ENCODE peak calls at places on chromosome 16, in five cellular contexts. S is endothelial cell; F is stimulated activated CD8-positive, alpha-beta memory T cell treated with anti-CD3 and anti-CD28 coated beads, Interleukin-4, amount 100 ng/mL, for 1 hour; H is cardiac fibroblast; W is AG20443. U is an unnamed sample.
A peak's percentile ranks its signal among the peaks of the same experiment; 100 is the strongest.

GRCh38 chr16:4376126-4376819 is 4.6 kb downstream of the VASN start:
- DNase-seq in F (no peak), H (peak; percentile 93), W (peak; percentile 87), S (no peak), U (no peak)

GRCh38 chr16:2337431-2338296 is 2.9 kb downstream of the ABCA3 start:
- DNase-seq in S (no peak), F (no peak), H (no peak), W (no peak), U (no peak)

GRCh38 chr16:89190150-89190958 is 10.0 kb downstream of the SLC22A31 start:
- DNase-seq in H (no peak), S (peak; percentile 6), W (no peak), F (no peak), U (no peak)

GRCh38 chr16:49460786-49461470 is 87.3 kb downstream of the C16orf78 start:
- DNase-seq in F (no peak), W (no peak), H (no peak), S (no peak), U (no peak)

GRCh38 chr16:50282010-50282538 is 15.7 kb downstream of the ADCY7 start:
- DNase-seq in F (peak; percentile 41), H (peak; percentile 75), S (no peak), W (no peak), U (no peak)

GRCh38 chr16:72050769-72051464 is 3.4 kb upstream of the HP start:
- DNase-seq in F (no peak), H (no peak), S (no peak), W (peak; percentile 51), U (no peak)

GRCh38 chr16:69179255-69180010 is 7.5 kb upstream of the SNTB2 start:
- DNase-seq in F (no peak), W (peak; percentile 67), H (peak; percentile 96), S (no peak), U (peak; percentile 59)

GRCh38 chr16:5790512-5790911 is 692.9 kb upstream of the EEF2KMT start:
- DNase-seq in F (no peak), W (no peak), H (no peak), S (no peak), U (no peak)

GRCh38 chr16:89924298-89924924 is 1.3 kb downstream of the TUBB3 start:
- DNase-seq in S (peak; percentile 47), F (no peak), H (peak; percentile 72), W (peak; percentile 51), U (peak; percentile 19)

GRCh38 chr16:66898207-66898606 is 17.9 kb downstream of the PDP2 start:
- DNase-seq in H (peak; percentile 46), F (no peak), W (peak; percentile 62), S (no peak), U (no peak)

GRCh38 chr16:58409316-58409973 is 17.2 kb downstream of the GINS3 start:
- DNase-seq in S (no peak), H (peak; percentile 79), F (no peak), W (peak; percentile 79), U (no peak)

GRCh38 chr16:80288616-80289015 is 252.2 kb upstream of the DYNLRB2 start:
- DNase-seq in H (no peak), W (no peak), F (no peak), S (no peak), U (no peak)

GRCh38 chr16:79991918-79992317 is 391.4 kb upstream of the MAF start:
- DNase-seq in W (no peak), S (no peak), H (no peak), F (no peak), U (no peak)

GRCh38 chr16:70579648-70580630 is 56.3 kb downstream of the SF3B3 start:
- DNase-seq in H (no peak), S (no peak), W (peak; percentile 42), F (no peak), U (no peak)

GRCh38 chr16:14334366-14335105 is 263.4 kb downstream of the MRTFB start:
- DNase-seq in S (no peak), H (peak; percentile 67), W (peak; percentile 68), F (no peak), U (no peak)

GRCh38 chr16:28616636-28617035 is 6.8 kb upstream of the SULT1A1 start:
- DNase-seq in W (no peak), F (no peak), H (no peak), S (no peak), U (no peak)

GRCh38 chr16:3021449-3022207 is 1.5 kb downstream of the TNFRSF12A start:
- DNase-seq in W (peak; percentile 82), H (peak; percentile 85), S (peak; percentile 68), F (peak; percentile 61), U (peak; percentile 36)

GRCh38 chr16:75860654-75861053 is 134.4 kb upstream of the CPHXL start:
- DNase-seq in W (no peak), S (no peak), F (no peak), H (no peak), U (peak; percentile 88)

GRCh38 chr16:66881014-66881417 is 701 bp downstream of the PDP2 start:
- DNase-seq in F (no peak), S (no peak), H (no peak), W (no peak), U (no peak)

GRCh38 chr16:66026211-66026610 is 340.3 kb upstream of the CDH5 start:
- DNase-seq in W (no peak), F (no peak), H (peak; percentile 43), S (no peak), U (no peak)

GRCh38 chr16:75477680-75478473 is 13.4 kb upstream of the TMEM170A start:
- DNase-seq in S (no peak), H (no peak), F (no peak), W (no peak), U (no peak)

GRCh38 chr16:49889725-49890397 is 33.9 kb upstream of the ZNF423 start:
- DNase-seq in S (no peak), H (no peak), F (no peak), W (no peak), U (no peak)

GRCh38 chr16:64305663-64306062 is 816.2 kb downstream of the CDH11 start:
- DNase-seq in S (no peak), W (no peak), H (no peak), F (no peak), U (no peak)

GRCh38 chr16:78925071-78925714 is 675.3 kb downstream of the MAF start:
- DNase-seq in W (no peak), F (no peak), S (peak; percentile 5), H (no peak), U (no peak)

GRCh38 chr16:2325181-2325580 is 15.3 kb downstream of the ABCA3 start:
- DNase-seq in F (no peak), S (no peak), H (no peak), W (peak; percentile 4), U (no peak)

GRCh38 chr16:15672514-15673167 is 22.6 kb downstream of the NDE1 start:
- DNase-seq in S (no peak), F (peak; percentile 45), H (peak; percentile 99), W (peak; percentile 96), U (no peak)

GRCh38 chr16:72284042-72284789 is 112.3 kb upstream of the PMFBP1 start:
- DNase-seq in H (no peak), W (no peak), S (no peak), F (no peak), U (no peak)

GRCh38 chr16:24921229-24921628 is 75.5 kb downstream of the SLC5A11 start:
- DNase-seq in W (no peak), H (no peak), S (no peak), F (no peak), U (no peak)

GRCh38 chr16:19776147-19776546 is 58.1 kb downstream of the IQCK start:
- DNase-seq in H (no peak), F (no peak), S (no peak), W (no peak), U (no peak)

U was measured in NCI-H2227 treated with DMSO at 0.1 percent for 48 hours.